ENCODE peak calls at places on chromosome 12, in nine cellular contexts. D, E, Z, X, V, W, M, J and F are unnamed samples.

GRCh38 chr12:26732010-26732908 is 100.7 kb downstream of the ITPR2 start:
- DNase-seq in D (no peak), E (no peak), Z (no peak), J (no peak), W (no peak), M (no peak), V (no peak), X (no peak), F (no peak)

GRCh38 chr12:21819236-21819635 is 44.7 kb upstream of the KCNJ8 start:
- DNase-seq in W (no peak), E (no peak), D (no peak), X (no peak), M (no peak), V (no peak), Z (no peak), J (no peak), F (no peak)

GRCh38 chr12:99706736-99707473 is 59.4 kb downstream of the GARIN6 start:
- DNase-seq in E (no peak), V (no peak), Z (no peak), M (no peak), J (no peak), W (peak), X (no peak), D (no peak), F (no peak)

GRCh38 chr12:114400925-114401324 is 5.0 kb downstream of the TBX5 start:
- DNase-seq in M (peak), Z (peak), J (no peak), D (no peak), E (no peak), V (peak), X (no peak), W (no peak), F (no peak)

GRCh38 chr12:46661161-46661845 is 164.5 kb downstream of the SLC38A4 start:
- DNase-seq in J (peak), M (no peak), X (no peak), E (peak), Z (no peak), W (peak), V (no peak), D (no peak), F (no peak)

GRCh38 chr12:60863421-60863820 is 1267.6 kb downstream of the SLC16A7 start:
- DNase-seq in E (no peak), J (no peak), X (no peak), M (no peak), W (no peak), D (no peak), Z (no peak), V (no peak), F (no peak)

GRCh38 chr12:68405292-68405900 is 73.2 kb upstream of the MDM1 start:
- DNase-seq in D (no peak), W (no peak), X (no peak), E (no peak), V (no peak), M (no peak), Z (peak), J (no peak), F (no peak)

GRCh38 chr12:105825141-105825540 is 313.6 kb downstream of the NUAK1 start:
- DNase-seq in J (no peak), D (no peak), M (no peak), E (no peak), X (no peak), Z (no peak), W (no peak), V (no peak), F (no peak)

GRCh38 chr12:78726854-78727253 is 137.7 kb upstream of the SYT1 start:
- DNase-seq in M (no peak), D (no peak), X (no peak), W (no peak), V (no peak), J (no peak), E (no peak), Z (no peak), F (no peak)

GRCh38 chr12:77925536-77926108 is 94.9 kb downstream of the NAV3 start:
- DNase-seq in D (peak), V (peak), E (peak), W (peak), Z (peak), M (peak), J (peak), X (peak), F (no peak)

GRCh38 chr12:1630081-1630826 is 1.2 kb downstream of the WNT5B start:
- DNase-seq in M (peak), E (peak), X (no peak), J (peak), Z (peak), D (no peak), V (peak), W (no peak), F (peak)

GRCh38 chr12:2239376-2240010 is 186.7 kb downstream of the CACNA1C start:
- DNase-seq in M (peak), X (no peak), E (no peak), V (peak), Z (peak), J (no peak), D (no peak), W (no peak), F (no peak)

GRCh38 chr12:103657331-103657730 is 70.3 kb downstream of the STAB2 start:
- DNase-seq in D (no peak), J (no peak), X (no peak), E (no peak), Z (no peak), M (no peak), W (no peak), V (no peak), F (no peak)

GRCh38 chr12:101737476-101737875 is 1.8 kb downstream of the SYCP3 start:
- DNase-seq in D (no peak), Z (no peak), E (no peak), W (no peak), V (no peak), X (no peak), J (no peak), M (no peak), F (no peak)

GRCh38 chr12:14567311-14568195 is at the start of gene PLBD1:
- DNase-seq in J (peak), Z (peak), X (peak), M (peak), D (peak), E (peak), W (no peak), V (peak), F (no peak)

GRCh38 chr12:70365648-70366518 is at the start of gene KCNMB4:
- DNase-seq in D (no peak), E (peak), X (no peak), Z (peak), M (peak), W (peak), V (peak), J (peak), F (peak)

GRCh38 chr12:56080556-56081138 is 682 bp downstream of the ERBB3 start:
- DNase-seq in V (no peak), X (no peak), E (no peak), J (no peak), M (no peak), Z (no peak), D (no peak), W (no peak), F (no peak)

GRCh38 chr12:56082967-56083366 is 3.0 kb downstream of the ERBB3 start:
- DNase-seq in Z (peak), J (no peak), D (no peak), M (no peak), W (no peak), E (no peak), X (no peak), V (no peak), F (no peak)

GRCh38 chr12:56082382-56082781 is 2.4 kb downstream of the ERBB3 start:
- DNase-seq in M (no peak), W (no peak), X (no peak), E (no peak), D (no peak), J (no peak), V (no peak), Z (no peak), F (no peak)

GRCh38 chr12:56079729-56080555 is at the start of gene ERBB3:
- DNase-seq in W (peak), M (peak), X (peak), D (peak), J (peak), E (peak), Z (peak), V (peak), F (peak)

GRCh38 chr12:56081393-56082347 is 1.7 kb downstream of the ERBB3 start:
- DNase-seq in V (no peak), J (no peak), M (no peak), D (no peak), Z (no peak), W (no peak), E (no peak), X (no peak), F (no peak)
- H3K27ac ChIP-seq in V (peak), J (no peak), M (no peak), D (no peak), Z (no peak), W (no peak), E (peak), X (no peak), F (no peak)

DNA sequence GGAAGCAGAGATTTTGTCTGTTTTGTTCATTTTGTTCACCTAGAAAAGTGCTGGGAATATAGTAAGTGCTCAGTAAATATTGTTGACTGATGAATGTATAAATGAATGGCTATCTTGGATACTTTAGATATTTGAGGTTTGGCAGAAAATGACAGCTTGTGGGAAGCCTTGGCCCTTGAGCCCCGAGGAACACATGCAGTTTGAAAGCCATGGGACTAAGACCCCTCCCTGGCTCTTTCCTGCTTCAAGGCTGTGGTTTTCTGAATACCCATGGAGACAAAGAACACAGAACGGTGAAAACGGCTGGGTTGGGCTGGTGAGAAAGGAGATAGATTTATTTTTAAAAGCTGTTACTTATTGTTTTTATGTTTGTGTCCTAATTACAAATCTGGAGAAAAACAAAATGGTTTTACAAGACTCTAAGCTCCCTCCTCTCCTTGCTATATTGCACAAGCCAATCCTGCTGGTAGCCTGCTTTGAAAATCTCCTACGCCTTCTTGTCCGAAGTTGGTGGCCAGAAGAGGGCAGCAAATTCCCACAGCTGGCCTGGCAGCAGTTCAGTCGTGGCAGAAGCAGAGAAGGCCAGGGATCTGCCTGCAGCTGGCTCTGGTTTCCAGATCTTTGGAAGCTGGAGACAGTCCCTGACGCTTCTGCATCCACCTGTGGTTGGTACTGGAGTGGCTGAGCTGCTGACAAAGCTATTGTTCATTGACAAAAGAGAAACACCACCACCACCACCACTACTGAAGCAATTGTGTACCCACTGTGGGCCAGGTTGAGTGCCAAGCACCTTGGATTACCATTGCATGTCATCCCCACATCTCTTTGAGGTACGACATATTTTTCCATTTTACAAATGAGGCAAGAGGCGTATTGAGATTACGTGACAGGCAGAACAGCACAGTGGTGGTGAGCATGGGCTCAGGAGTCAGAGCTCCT is 5.2 kb upstream of the KRT85 start:
- DNase-seq in M (peak), E (peak), X (no peak), J (peak), W (peak), D (peak), V (peak), Z (peak), F (peak)
- H3K27ac ChIP-seq in M (no peak), E (peak), X (no peak), J (no peak), W (no peak), D (no peak), V (no peak), Z (no peak), F (no peak)

GRCh38 chr12:8031872-8032241 is 659 bp upstream of the FOXJ2 start:
- DNase-seq in Z (no peak), J (no peak), X (no peak), V (no peak), D (no peak), W (no peak), M (no peak), E (no peak), F (no peak)

GRCh38 chr12:8028267-8028666 is 4.2 kb upstream of the FOXJ2 start:
- DNase-seq in X (no peak), J (no peak), V (no peak), D (no peak), E (no peak), Z (no peak), W (no peak), M (no peak), F (no peak)

GRCh38 chr12:8030189-8030588 is 2.3 kb upstream of the FOXJ2 start:
- DNase-seq in E (no peak), X (no peak), J (no peak), V (no peak), D (no peak), M (no peak), Z (no peak), W (no peak), F (no peak)

GRCh38 chr12:8026282-8026637 is 6.3 kb upstream of the FOXJ2 start:
- DNase-seq in M (no peak), V (no peak), E (no peak), J (no peak), W (peak), Z (no peak), X (no peak), D (no peak), F (no peak)

GRCh38 chr12:8027856-8028255 is 4.7 kb upstream of the FOXJ2 start:
- DNase-seq in W (no peak), D (no peak), E (no peak), Z (no peak), X (no peak), M (no peak), J (no peak), V (no peak), F (no peak)
- H3K27ac ChIP-seq in W (no peak), D (no peak), E (peak), Z (no peak), X (peak), M (no peak), J (no peak), V (no peak), F (no peak)

GRCh38 chr12:24881724-24882371 is 67.1 kb downstream of the BCAT1 start:
- DNase-seq in M (no peak), V (no peak), D (no peak), Z (no peak), J (no peak), E (no peak), X (no peak), W (no peak), F (no peak)
- H3K27ac ChIP-seq in M (no peak), V (no peak), D (no peak), Z (no peak), J (no peak), E (no peak), X (no peak), W (no peak), F (no peak)

GRCh38 chr12:47705571-47706425 is at the start of gene RPAP3:
- DNase-seq in V (peak), J (peak), M (peak), Z (peak), X (peak), W (peak), D (peak), E (peak), F (peak)

GRCh38 chr12:47707905-47708543 is 2.2 kb upstream of the RPAP3 start:
- DNase-seq in V (no peak), W (no peak), D (no peak), M (no peak), J (no peak), E (no peak), X (no peak), Z (no peak), F (no peak)

GRCh38 chr12:47704719-47705118 is 1.1 kb downstream of the RPAP3 start:
- DNase-seq in M (no peak), E (no peak), X (no peak), J (no peak), Z (no peak), V (no peak), W (no peak), D (no peak), F (no peak)

GRCh38 chr12:47707355-47707754 is 1.5 kb upstream of the RPAP3 start:
- DNase-seq in V (no peak), X (no peak), W (no peak), E (no peak), Z (no peak), M (no peak), J (no peak), D (no peak), F (no peak)

GRCh38 chr12:47705239-47705570 is 625 bp downstream of the RPAP3 start:
- DNase-seq in Z (no peak), X (no peak), W (no peak), J (no peak), D (no peak), V (no peak), E (no peak), M (no peak), F (no peak)
- H3K27ac ChIP-seq in Z (no peak), X (peak), W (peak), J (peak), D (peak), V (peak), E (peak), M (no peak), F (peak)

DNA sequence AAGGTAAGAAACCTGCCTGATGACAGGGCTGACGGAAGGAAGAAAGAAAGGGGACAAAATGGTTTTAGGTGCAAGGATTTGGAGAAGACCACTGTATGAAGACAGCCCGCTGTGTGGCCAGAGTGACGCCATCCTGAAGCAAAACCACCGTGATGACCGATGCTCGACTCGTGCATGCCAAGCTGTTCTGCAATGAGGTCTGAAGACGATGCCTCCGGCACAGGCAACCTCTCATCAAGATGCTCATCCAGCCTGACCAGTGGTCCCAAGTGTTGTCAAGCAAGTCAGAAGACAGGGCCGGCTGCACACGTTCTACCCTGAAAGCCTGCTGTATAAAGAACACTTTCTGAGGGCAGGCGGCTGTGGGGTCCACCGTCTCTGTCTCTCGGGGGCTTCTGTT is 34.8 kb downstream of the STX2 start:
- DNase-seq in M (no peak), X (no peak), E (no peak), D (no peak), W (no peak), Z (no peak), J (no peak), V (no peak), F (no peak)
- H3K27ac ChIP-seq in M (no peak), X (no peak), E (no peak), D (no peak), W (no peak), Z (no peak), J (no peak), V (no peak), F (no peak)

GRCh38 chr12:124915249-124916236 is 1.1 kb upstream of the UBC start:
- DNase-seq in Z (peak), J (no peak), W (peak), M (peak), X (no peak), V (peak), E (no peak), D (peak), F (no peak)

GRCh38 chr12:124917841-124918621 is 3.6 kb upstream of the UBC start:
- DNase-seq in M (no peak), Z (no peak), D (peak), X (no peak), E (no peak), V (no peak), J (peak), W (no peak), F (no peak)

GRCh38 chr12:124919646-124920352 is 5.3 kb upstream of the UBC start:
- DNase-seq in J (peak), E (no peak), W (no peak), M (no peak), D (no peak), V (no peak), Z (no peak), X (no peak), F (peak)

GRCh38 chr12:124916370-124917134 is 2.1 kb upstream of the UBC start:
- DNase-seq in W (peak), Z (peak), D (peak), J (peak), M (peak), V (peak), E (no peak), X (peak), F (peak)

GRCh38 chr12:124917135-124917840 is 2.8 kb upstream of the UBC start:
- DNase-seq in W (peak), X (peak), J (peak), M (peak), E (peak), D (peak), Z (peak), V (peak), F (peak)
- H3K27ac ChIP-seq in W (peak), X (peak), J (peak), M (peak), E (peak), D (peak), Z (peak), V (peak), F (peak)

DNA sequence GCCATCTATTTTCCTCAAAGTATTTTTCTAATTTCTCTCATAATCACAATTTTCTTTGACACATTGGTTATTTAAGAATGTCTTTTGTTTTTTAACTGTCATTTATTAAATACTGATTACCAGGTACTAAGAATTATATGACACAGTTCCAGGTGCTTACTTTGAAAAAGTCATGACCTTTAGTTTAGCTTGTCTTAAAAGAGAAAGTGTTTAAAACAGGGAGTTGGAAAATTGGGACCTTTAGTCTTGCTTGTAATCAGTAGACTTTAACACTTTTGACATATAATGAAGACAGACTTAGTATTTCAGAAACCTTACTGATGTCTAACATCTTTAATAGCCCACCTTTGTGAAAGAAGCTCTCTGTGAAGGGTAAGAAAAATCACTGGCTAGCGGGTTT is 19.2 kb downstream of the CREBL2 start:
- DNase-seq in E (no peak), D (no peak), X (no peak), Z (no peak), W (no peak), V (no peak), M (no peak), J (no peak), F (no peak)
- H3K27ac ChIP-seq in E (no peak), D (no peak), X (no peak), Z (no peak), W (no peak), V (no peak), M (no peak), J (no peak), F (no peak)

DNA sequence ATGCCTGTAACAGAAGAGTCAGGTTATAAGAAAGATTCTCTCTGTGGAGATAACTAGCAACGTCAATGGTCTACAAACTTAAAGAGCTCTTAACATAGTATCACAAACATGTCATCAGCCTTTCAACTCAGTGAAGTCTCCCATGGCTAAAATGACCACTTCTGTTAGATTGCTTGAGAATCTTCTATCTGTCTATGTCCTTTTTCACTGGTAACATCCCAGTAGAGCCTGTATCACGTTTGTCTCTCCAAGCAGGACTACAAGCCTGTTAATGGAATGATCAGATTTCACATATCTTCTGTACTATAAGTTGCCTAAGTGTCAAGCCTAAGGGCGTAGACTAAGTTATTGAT is 50.7 kb downstream of the SLC2A13 start:
- DNase-seq in J (no peak), V (no peak), X (no peak), D (no peak), E (no peak), M (no peak), W (no peak), Z (no peak), F (no peak)
- H3K27ac ChIP-seq in J (no peak), V (peak), X (peak), D (no peak), E (no peak), M (peak), W (no peak), Z (no peak), F (no peak)